ENCODE peak calls at places on chromosome 10, in nine cellular contexts. One of them, this sample, is unnamed.

GRCh38 chr10:91347529-91347928 is 62.6 kb upstream of the HECTD2 start:
- DNase-seq in GM12865: no peak
- DNase-seq in upper lobe of right lung: no peak
- DNase-seq in HL-60: no peak
- DNase-seq in psoas muscle: no peak
- DNase-seq in astrocyte of the spinal cord: no peak
- DNase-seq in fibroblast of lung: no peak
- DNase-seq in fibroblast of the aortic adventitia: no peak
- DNase-seq in uterus: no peak
- DNase-seq in this sample: no peak

GRCh38 chr10:48633381-48634197 is 28.7 kb upstream of the ARHGAP22 start:
- DNase-seq in GM12865: peak
- DNase-seq in upper lobe of right lung: no peak
- DNase-seq in HL-60: no peak
- DNase-seq in psoas muscle: no peak
- DNase-seq in astrocyte of the spinal cord: no peak
- DNase-seq in fibroblast of lung: no peak
- DNase-seq in fibroblast of the aortic adventitia: no peak
- DNase-seq in uterus: no peak
- DNase-seq in this sample: no peak

GRCh38 chr10:103559776-103560175 is 66.3 kb downstream of the NEURL1 start:
- DNase-seq in GM12865: no peak
- DNase-seq in upper lobe of right lung: no peak
- DNase-seq in HL-60: no peak
- DNase-seq in psoas muscle: no peak
- DNase-seq in astrocyte of the spinal cord: no peak
- DNase-seq in fibroblast of lung: no peak
- DNase-seq in fibroblast of the aortic adventitia: no peak
- DNase-seq in uterus: no peak
- DNase-seq in this sample: no peak

GRCh38 chr10:78473016-78473415 is 439.4 kb downstream of the RPS24 start:
- DNase-seq in GM12865: no peak
- DNase-seq in upper lobe of right lung: no peak
- DNase-seq in HL-60: no peak
- DNase-seq in psoas muscle: no peak
- DNase-seq in astrocyte of the spinal cord: no peak
- DNase-seq in fibroblast of lung: no peak
- DNase-seq in fibroblast of the aortic adventitia: no peak
- DNase-seq in uterus: no peak
- DNase-seq in this sample: no peak

GRCh38 chr10:17675638-17676037 is 31.7 kb downstream of the STAM start:
- DNase-seq in GM12865: no peak
- DNase-seq in upper lobe of right lung: no peak
- DNase-seq in HL-60: no peak
- DNase-seq in psoas muscle: no peak
- DNase-seq in astrocyte of the spinal cord: no peak
- DNase-seq in fibroblast of lung: peak
- DNase-seq in fibroblast of the aortic adventitia: no peak
- DNase-seq in uterus: no peak
- DNase-seq in this sample: no peak

GRCh38 chr10:43885842-43886241 is 237.2 kb upstream of the ZNF32 start:
- DNase-seq in GM12865: peak
- DNase-seq in upper lobe of right lung: no peak
- DNase-seq in HL-60: no peak
- DNase-seq in psoas muscle: no peak
- DNase-seq in astrocyte of the spinal cord: no peak
- DNase-seq in fibroblast of lung: no peak
- DNase-seq in fibroblast of the aortic adventitia: no peak
- DNase-seq in uterus: no peak
- DNase-seq in this sample: no peak

GRCh38 chr10:113356794-113357687 is 195.8 kb upstream of the HABP2 start:
- DNase-seq in GM12865: no peak
- DNase-seq in upper lobe of right lung: no peak
- DNase-seq in HL-60: no peak
- DNase-seq in psoas muscle: no peak
- DNase-seq in astrocyte of the spinal cord: no peak
- DNase-seq in fibroblast of lung: no peak
- DNase-seq in fibroblast of the aortic adventitia: peak
- DNase-seq in uterus: no peak
- DNase-seq in this sample: no peak

GRCh38 chr10:105793071-105793470 is 1152.0 kb downstream of the SORCS3 start:
- DNase-seq in GM12865: no peak
- DNase-seq in upper lobe of right lung: no peak
- DNase-seq in HL-60: no peak
- DNase-seq in psoas muscle: no peak
- DNase-seq in astrocyte of the spinal cord: no peak
- DNase-seq in fibroblast of lung: no peak
- DNase-seq in fibroblast of the aortic adventitia: no peak
- DNase-seq in uterus: no peak
- DNase-seq in this sample: peak

GRCh38 chr10:75253281-75254220 is 17.8 kb upstream of the COMTD1 start:
- DNase-seq in GM12865: no peak
- DNase-seq in upper lobe of right lung: no peak
- DNase-seq in HL-60: no peak
- DNase-seq in psoas muscle: no peak
- DNase-seq in astrocyte of the spinal cord: no peak
- DNase-seq in fibroblast of lung: no peak
- DNase-seq in fibroblast of the aortic adventitia: no peak
- DNase-seq in uterus: no peak
- DNase-seq in this sample: no peak

GRCh38 chr10:124612611-124613498 is 131.3 kb downstream of the FAM53B start:
- DNase-seq in GM12865: peak
- DNase-seq in upper lobe of right lung: no peak
- DNase-seq in HL-60: peak
- DNase-seq in psoas muscle: peak
- DNase-seq in astrocyte of the spinal cord: no peak
- DNase-seq in fibroblast of lung: peak
- DNase-seq in fibroblast of the aortic adventitia: peak
- DNase-seq in uterus: peak
- DNase-seq in this sample: no peak

GRCh38 chr10:124609698-124610097 is 134.5 kb downstream of the FAM53B start:
- DNase-seq in GM12865: no peak
- DNase-seq in upper lobe of right lung: no peak
- DNase-seq in HL-60: no peak
- DNase-seq in psoas muscle: no peak
- DNase-seq in astrocyte of the spinal cord: no peak
- DNase-seq in fibroblast of lung: no peak
- DNase-seq in fibroblast of the aortic adventitia: no peak
- DNase-seq in uterus: no peak
- DNase-seq in this sample: no peak

GRCh38 chr10:124615259-124615658 is 128.9 kb downstream of the FAM53B start:
- DNase-seq in GM12865: no peak
- DNase-seq in upper lobe of right lung: no peak
- DNase-seq in HL-60: no peak
- DNase-seq in psoas muscle: no peak
- DNase-seq in astrocyte of the spinal cord: no peak
- DNase-seq in fibroblast of lung: no peak
- DNase-seq in fibroblast of the aortic adventitia: no peak
- DNase-seq in uterus: no peak
- DNase-seq in this sample: no peak

GRCh38 chr10:124614003-124614659 is 130.0 kb downstream of the FAM53B start:
- DNase-seq in GM12865: peak
- DNase-seq in upper lobe of right lung: no peak
- DNase-seq in HL-60: no peak
- DNase-seq in psoas muscle: no peak
- DNase-seq in astrocyte of the spinal cord: no peak
- DNase-seq in fibroblast of lung: no peak
- DNase-seq in fibroblast of the aortic adventitia: no peak
- DNase-seq in uterus: no peak
- DNase-seq in this sample: no peak

DNA sequence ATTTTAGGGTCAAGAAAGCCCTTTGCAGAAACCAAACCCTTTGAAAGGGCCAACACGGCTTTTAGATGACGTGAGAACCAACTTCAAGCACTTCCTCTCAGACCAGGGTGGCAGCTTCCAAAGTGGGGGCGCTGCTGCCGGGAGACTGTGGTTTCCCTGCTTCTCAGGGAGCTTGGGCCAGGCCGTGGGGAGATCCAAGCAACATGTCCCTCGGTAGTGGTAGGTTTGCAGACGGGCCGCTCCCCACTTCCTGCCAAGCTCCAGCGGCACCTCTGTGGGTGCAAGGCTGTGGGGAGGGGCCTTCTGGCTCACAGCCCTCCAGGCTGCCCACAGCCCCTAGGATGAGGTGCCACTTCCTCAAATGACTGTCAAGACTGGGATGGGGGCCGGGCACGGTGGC is 132.4 kb downstream of the FAM53B start:
- DNase-seq in GM12865: peak
- DNase-seq in upper lobe of right lung: no peak
- DNase-seq in HL-60: peak
- DNase-seq in psoas muscle: no peak
- DNase-seq in astrocyte of the spinal cord: no peak
- DNase-seq in fibroblast of lung: no peak
- DNase-seq in fibroblast of the aortic adventitia: no peak
- DNase-seq in uterus: no peak
- DNase-seq in this sample: no peak
- H3K4me3 ChIP-seq in GM12865: no peak
- H3K4me3 ChIP-seq in upper lobe of right lung: no peak
- H3K4me3 ChIP-seq in HL-60: no peak
- H3K4me3 ChIP-seq in psoas muscle: no peak
- H3K4me3 ChIP-seq in astrocyte of the spinal cord: no peak
- H3K4me3 ChIP-seq in fibroblast of lung: no peak
- H3K4me3 ChIP-seq in fibroblast of the aortic adventitia: no peak
- H3K4me3 ChIP-seq in uterus: no peak
- H3K4me3 ChIP-seq in this sample: no peak

GRCh38 chr10:25683291-25683690 is 250.7 kb upstream of the MYO3A start:
- DNase-seq in GM12865: no peak
- DNase-seq in upper lobe of right lung: no peak
- DNase-seq in HL-60: no peak
- DNase-seq in psoas muscle: no peak
- DNase-seq in astrocyte of the spinal cord: no peak
- DNase-seq in fibroblast of lung: no peak
- DNase-seq in fibroblast of the aortic adventitia: no peak
- DNase-seq in uterus: no peak
- DNase-seq in this sample: no peak

GRCh38 chr10:25678666-25679065 is 255.4 kb upstream of the MYO3A start:
- DNase-seq in GM12865: no peak
- DNase-seq in upper lobe of right lung: no peak
- DNase-seq in HL-60: no peak
- DNase-seq in psoas muscle: no peak
- DNase-seq in astrocyte of the spinal cord: no peak
- DNase-seq in fibroblast of lung: peak
- DNase-seq in fibroblast of the aortic adventitia: no peak
- DNase-seq in uterus: no peak
- DNase-seq in this sample: no peak

GRCh38 chr10:25678220-25678619 is 255.8 kb upstream of the MYO3A start:
- DNase-seq in GM12865: no peak
- DNase-seq in upper lobe of right lung: no peak
- DNase-seq in HL-60: no peak
- DNase-seq in psoas muscle: no peak
- DNase-seq in astrocyte of the spinal cord: no peak
- DNase-seq in fibroblast of lung: no peak
- DNase-seq in fibroblast of the aortic adventitia: no peak
- DNase-seq in uterus: no peak
- DNase-seq in this sample: no peak

DNA sequence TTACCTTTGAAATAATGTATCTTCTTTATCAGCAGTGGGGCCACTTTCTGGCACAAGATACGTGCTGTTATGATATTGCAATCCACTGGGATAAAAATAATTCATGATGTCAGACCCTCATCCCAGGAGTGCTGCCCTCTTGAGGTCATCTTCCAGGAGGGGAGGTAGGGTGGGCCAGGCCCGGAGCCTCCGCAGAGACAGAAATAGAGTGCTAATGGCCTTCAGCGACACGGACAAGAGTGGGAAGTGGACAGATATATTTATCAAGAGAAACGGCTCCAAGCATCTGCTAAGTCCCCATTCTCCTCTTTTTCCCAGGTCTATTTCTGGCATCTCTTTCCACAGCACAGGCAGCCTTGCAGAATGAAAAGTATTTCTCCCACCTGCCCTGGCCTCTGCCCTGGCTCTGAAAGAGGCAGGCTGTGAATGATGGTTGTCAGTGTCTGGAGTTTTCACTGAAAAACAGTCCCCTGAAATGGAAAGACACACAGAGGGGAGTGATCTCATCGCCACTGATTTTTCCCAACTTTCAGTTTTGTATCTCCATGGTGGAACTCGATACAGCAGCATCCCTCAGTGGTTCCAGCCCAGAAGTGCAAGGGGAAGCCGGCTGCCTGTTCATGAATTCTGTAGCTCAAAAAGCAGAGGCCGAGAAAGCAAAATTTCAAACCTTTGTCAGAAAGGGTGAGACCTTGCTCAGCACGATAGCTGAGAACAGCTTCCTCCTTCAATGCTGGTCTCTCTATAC is 251.7 kb upstream of the MYO3A start:
- DNase-seq in GM12865: no peak
- DNase-seq in upper lobe of right lung: no peak
- DNase-seq in HL-60: no peak
- DNase-seq in psoas muscle: no peak
- DNase-seq in astrocyte of the spinal cord: peak
- DNase-seq in fibroblast of lung: peak
- DNase-seq in fibroblast of the aortic adventitia: peak
- DNase-seq in uterus: no peak
- DNase-seq in this sample: peak
- TF ChIP-seq CTCF in GM12865: no peak
- TF ChIP-seq CTCF in upper lobe of right lung: no peak
- TF ChIP-seq CTCF in HL-60: no peak
- TF ChIP-seq CTCF in psoas muscle: peak
- TF ChIP-seq CTCF in astrocyte of the spinal cord: peak
- TF ChIP-seq CTCF in fibroblast of lung: peak
- TF ChIP-seq CTCF in fibroblast of the aortic adventitia: peak
- TF ChIP-seq CTCF in uterus: peak
- TF ChIP-seq CTCF in this sample: peak

DNA sequence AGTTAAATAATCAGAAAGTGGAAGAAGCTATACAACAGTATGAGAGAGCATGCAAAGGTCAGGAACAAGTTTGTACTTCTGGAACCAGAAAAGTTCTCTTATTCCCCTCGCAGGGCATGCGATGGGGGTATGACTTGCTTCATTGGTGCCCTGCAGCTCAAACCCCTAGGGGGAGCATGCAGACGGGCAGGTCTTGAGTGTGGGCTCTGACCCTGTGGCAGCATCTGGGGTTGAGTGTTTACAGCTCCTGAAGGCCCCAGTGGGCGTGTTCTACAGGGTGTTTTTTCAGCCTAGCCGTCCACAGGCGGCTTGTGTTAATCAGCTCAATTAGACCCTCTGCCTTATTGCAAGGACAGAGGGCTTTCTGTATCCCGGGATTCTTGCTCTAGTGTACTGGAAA is 44.5 kb downstream of the KIF20B start:
- DNase-seq in GM12865: no peak
- DNase-seq in upper lobe of right lung: no peak
- DNase-seq in HL-60: no peak
- DNase-seq in psoas muscle: no peak
- DNase-seq in astrocyte of the spinal cord: no peak
- DNase-seq in fibroblast of lung: no peak
- DNase-seq in fibroblast of the aortic adventitia: no peak
- DNase-seq in uterus: no peak
- DNase-seq in this sample: no peak
- H3K4me3 ChIP-seq in GM12865: no peak
- H3K4me3 ChIP-seq in upper lobe of right lung: no peak
- H3K4me3 ChIP-seq in HL-60: no peak
- H3K4me3 ChIP-seq in psoas muscle: no peak
- H3K4me3 ChIP-seq in astrocyte of the spinal cord: no peak
- H3K4me3 ChIP-seq in fibroblast of lung: no peak
- H3K4me3 ChIP-seq in fibroblast of the aortic adventitia: no peak
- H3K4me3 ChIP-seq in uterus: no peak
- H3K4me3 ChIP-seq in this sample: no peak

GRCh38 chr10:23657677-23658076 is 218.8 kb downstream of the OTUD1 start:
- DNase-seq in GM12865: no peak
- DNase-seq in upper lobe of right lung: no peak
- DNase-seq in HL-60: no peak
- DNase-seq in psoas muscle: no peak
- DNase-seq in astrocyte of the spinal cord: no peak
- DNase-seq in fibroblast of lung: no peak
- DNase-seq in fibroblast of the aortic adventitia: no peak
- DNase-seq in uterus: no peak
- DNase-seq in this sample: no peak

GRCh38 chr10:23656735-23657134 is 217.9 kb downstream of the OTUD1 start:
- DNase-seq in GM12865: peak
- DNase-seq in upper lobe of right lung: no peak
- DNase-seq in HL-60: no peak
- DNase-seq in psoas muscle: no peak
- DNase-seq in astrocyte of the spinal cord: no peak
- DNase-seq in fibroblast of lung: no peak
- DNase-seq in fibroblast of the aortic adventitia: peak
- DNase-seq in uterus: no peak
- DNase-seq in this sample: peak
- TF ChIP-seq CTCF in GM12865: peak
- TF ChIP-seq CTCF in upper lobe of right lung: peak
- TF ChIP-seq CTCF in HL-60: peak
- TF ChIP-seq CTCF in psoas muscle: peak
- TF ChIP-seq CTCF in astrocyte of the spinal cord: no peak
- TF ChIP-seq CTCF in fibroblast of lung: peak
- TF ChIP-seq CTCF in fibroblast of the aortic adventitia: peak
- TF ChIP-seq CTCF in uterus: peak
- TF ChIP-seq CTCF in this sample: peak

This sample was measured in epithelial cell of proximal tubule.